ENCODE peak calls at places on chromosomes 11 and 22, in nine cellular contexts. T is K562, C is tibial nerve, Z is sigmoid colon, O is suprapubic skin, V is A549, X is transverse colon, G is upper lobe of left lung, S is HepG2. K is an unnamed sample.

GRCh38 chr11:86674965-86675364 is 2.5 kb upstream of the ME3 start:
- DNase-seq in X (no peak), C (no peak), V (no peak), S (no peak), T (no peak), O (no peak), Z (no peak), G (no peak), K (no peak)

GRCh38 chr11:96055706-96056387 is 131.9 kb upstream of the MTMR2 start:
- DNase-seq in X (no peak), S (peak), G (no peak), Z (no peak), V (no peak), C (no peak), T (peak), O (no peak), K (no peak)

GRCh38 chr22:28141614-28142013 is 222.6 kb upstream of the PITPNB start:
- DNase-seq in X (no peak), V (no peak), S (no peak), T (no peak), O (no peak), Z (no peak), G (no peak), C (no peak), K (no peak)

GRCh38 chr11:130180491-130180890 is 20.9 kb downstream of the ST14 start:
- DNase-seq in X (no peak), S (no peak), V (no peak), T (no peak), O (no peak), C (no peak), Z (no peak), G (no peak), K (no peak)

GRCh38 chr11:102010776-102011500 is 36.3 kb upstream of the CFAP300 start:
- DNase-seq in X (peak), O (peak), V (peak), G (peak), S (peak), C (peak), Z (no peak), T (peak), K (peak)

GRCh38 chr22:50271519-50271970 is 1.4 kb upstream of the MAPK11 start:
- DNase-seq in S (peak), Z (no peak), O (no peak), C (no peak), X (peak), T (peak), G (peak), V (peak), K (peak)

GRCh38 chr11:74327076-74327475 is 15.6 kb upstream of the P4HA3 start:
- DNase-seq in G (no peak), C (no peak), T (peak), V (no peak), S (no peak), Z (no peak), X (no peak), O (no peak), K (no peak)

GRCh38 chr11:103170865-103171264 is 61.6 kb downstream of the DYNC2H1 start:
- DNase-seq in C (no peak), V (no peak), G (no peak), O (no peak), T (no peak), X (no peak), Z (no peak), S (no peak), K (no peak)

GRCh38 chr11:78453140-78453935 is 35.7 kb upstream of the GAB2 start:
- DNase-seq in X (no peak), G (no peak), V (no peak), Z (no peak), T (no peak), C (no peak), O (no peak), S (no peak), K (no peak)

GRCh38 chr11:32070707-32071106 is 20.2 kb upstream of the RCN1 start:
- DNase-seq in C (no peak), X (no peak), Z (no peak), V (no peak), S (no peak), G (no peak), O (no peak), T (no peak), K (no peak)

GRCh38 chr22:26648761-26649363 is 8.5 kb upstream of the MIAT start:
- DNase-seq in Z (no peak), V (no peak), X (no peak), T (no peak), C (no peak), G (no peak), O (no peak), S (no peak), K (no peak)

GRCh38 chr11:30344085-30344484 is 21.2 kb downstream of the ARL14EP start:
- DNase-seq in V (no peak), O (no peak), T (no peak), X (no peak), G (no peak), C (no peak), S (no peak), Z (no peak), K (no peak)

GRCh38 chr11:73333626-73334199 is 25.6 kb downstream of the ARHGEF17 start:
- DNase-seq in S (no peak), Z (no peak), G (no peak), V (no peak), T (no peak), C (no peak), O (no peak), X (no peak), K (no peak)

GRCh38 chr11:61958590-61958989 is 8.4 kb downstream of the BEST1 start:
- DNase-seq in V (no peak), T (no peak), O (peak), C (no peak), X (no peak), G (no peak), Z (no peak), S (no peak), K (no peak)

GRCh38 chr11:110896358-110896757 is 184.1 kb upstream of the ARHGAP20 start:
- DNase-seq in V (no peak), X (no peak), T (no peak), C (no peak), S (no peak), O (no peak), Z (no peak), G (no peak), K (no peak)

GRCh38 chr11:82998697-82999096 is 73.0 kb downstream of the RAB30 start:
- DNase-seq in V (no peak), S (no peak), G (no peak), O (no peak), Z (no peak), C (no peak), T (no peak), X (no peak), K (no peak)

GRCh38 chr11:124923296-124923695 is 4.2 kb downstream of the HEPN1 start:
- DNase-seq in T (no peak), Z (no peak), X (no peak), S (no peak), G (no peak), V (no peak), O (no peak), C (no peak), K (no peak)

GRCh38 chr11:130999086-130999485 is 82.8 kb upstream of the SNX19 start:
- DNase-seq in O (no peak), G (no peak), C (no peak), S (no peak), V (no peak), Z (no peak), X (no peak), T (no peak), K (no peak)

GRCh38 chr11:38246451-38246850 is 1648.4 kb upstream of the RAG2 start:
- DNase-seq in Z (no peak), V (no peak), C (no peak), G (no peak), T (no peak), O (no peak), X (no peak), S (no peak), K (no peak)
- TF ChIP-seq EP300 in Z (no peak), V (no peak), C (no peak), G (no peak), T (no peak), O (no peak), X (no peak), S (no peak), K (no peak)

GRCh38 chr11:118918128-118918685 is 7.5 kb downstream of the BCL9L start:
- DNase-seq in T (peak), V (peak), Z (peak), X (peak), O (peak), G (peak), S (peak), C (peak), K (peak)

GRCh38 chr11:118916842-118917388 is 8.8 kb downstream of the BCL9L start:
- DNase-seq in V (peak), O (no peak), C (no peak), X (peak), S (peak), Z (peak), T (peak), G (no peak), K (no peak)

GRCh38 chr11:118915941-118916841 is 9.5 kb downstream of the BCL9L start:
- DNase-seq in T (no peak), G (no peak), Z (peak), S (no peak), C (no peak), O (no peak), X (no peak), V (peak), K (no peak)

GRCh38 chr11:118918686-118919280 is 6.9 kb downstream of the BCL9L start:
- DNase-seq in V (peak), X (peak), Z (peak), C (no peak), O (no peak), T (peak), S (no peak), G (no peak), K (no peak)

DNA sequence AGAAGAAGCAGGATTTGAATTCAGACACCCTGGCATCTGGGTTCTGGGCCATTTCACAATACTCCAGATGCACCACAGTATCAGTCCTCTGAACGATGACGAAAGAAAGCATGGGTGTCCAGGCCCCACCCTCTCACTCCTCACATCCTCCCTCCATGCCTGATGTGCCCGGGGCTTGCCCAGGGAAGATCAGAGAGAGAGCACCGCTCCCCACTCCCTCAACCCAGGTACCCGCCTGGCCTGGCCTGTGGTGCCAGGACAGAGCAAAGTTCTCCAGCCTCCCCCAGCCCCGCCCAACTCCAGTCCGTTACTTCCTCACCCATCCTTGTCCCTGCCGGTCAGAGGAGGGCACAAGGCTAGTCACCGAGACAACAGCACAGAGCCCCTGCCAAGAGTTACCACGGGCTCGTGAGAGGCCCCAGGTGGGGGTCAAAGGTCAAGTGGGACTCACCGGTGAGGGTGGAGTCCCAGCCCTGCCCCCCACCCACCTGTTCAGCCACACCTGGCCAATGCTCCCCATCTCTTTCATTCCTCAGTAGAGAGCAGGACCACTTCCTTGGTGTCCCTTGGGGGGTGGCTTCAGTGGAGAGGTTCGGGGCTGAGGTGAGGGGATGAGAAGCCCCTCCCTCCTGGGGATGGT is 8.1 kb downstream of the BCL9L start:
- DNase-seq in Z (peak), T (no peak), G (peak), S (peak), O (no peak), C (peak), V (peak), X (peak), K (no peak)
- TF ChIP-seq EP300 in Z (peak), T (no peak), G (no peak), S (no peak), O (no peak), C (no peak), V (peak), X (no peak), K (no peak)

DNA sequence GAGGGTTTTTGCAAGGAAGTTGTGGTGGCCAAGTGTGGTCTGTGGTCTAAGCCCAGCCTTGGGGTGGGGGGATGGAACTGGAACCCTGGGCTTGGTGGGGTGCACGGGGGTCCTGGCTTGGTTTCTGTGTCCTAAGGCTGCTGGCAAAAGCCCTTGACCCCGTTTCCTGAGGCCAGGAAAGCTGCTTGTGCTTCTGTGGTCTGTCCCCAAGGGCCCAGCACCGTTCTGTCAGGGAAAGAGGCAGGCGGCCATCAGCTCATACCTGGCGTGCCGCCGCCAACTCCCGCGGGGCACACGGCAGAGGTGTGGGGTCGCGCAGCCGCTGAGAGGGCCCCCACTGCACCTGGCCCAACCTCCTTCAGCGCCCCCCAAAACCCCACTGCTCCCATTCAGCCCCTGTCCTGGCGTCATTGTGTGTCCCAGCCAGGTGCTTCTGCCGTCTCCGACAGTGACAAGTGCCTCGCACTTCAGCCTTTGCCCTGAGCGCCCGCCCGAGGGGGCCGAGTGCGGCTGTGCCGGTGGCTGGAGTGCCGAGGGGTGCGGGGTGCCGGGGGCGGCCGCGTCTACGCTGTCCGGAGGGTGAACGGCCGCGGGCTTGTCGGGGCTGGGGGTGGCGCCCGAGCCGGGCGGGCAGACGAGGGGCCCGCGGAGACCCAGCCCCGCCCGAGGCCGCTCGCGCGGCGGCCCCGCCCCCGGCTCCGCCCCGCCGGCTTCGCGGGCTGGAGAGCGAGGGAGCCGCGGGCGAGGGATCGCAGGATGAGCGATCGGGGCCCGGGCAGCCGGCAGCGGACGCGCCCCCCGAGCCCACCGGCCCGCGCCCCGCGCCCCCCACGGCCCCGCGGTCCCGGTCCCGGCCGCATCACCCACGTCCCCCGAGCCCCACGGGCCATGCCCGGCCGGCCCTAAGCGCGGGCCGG is at the start of gene CNIH2:
- DNase-seq in V (no peak), Z (no peak), S (no peak), C (no peak), O (no peak), X (peak), T (peak), G (no peak), K (peak)
- TF ChIP-seq EP300 in V (no peak), Z (no peak), S (no peak), C (no peak), O (no peak), X (no peak), T (no peak), G (no peak), K (no peak)

GRCh38 chr11:11152877-11153276 is 200.2 kb downstream of the CSNK2A3 start:
- DNase-seq in T (no peak), X (no peak), Z (no peak), G (no peak), V (no peak), O (no peak), S (no peak), C (no peak), K (no peak)
- TF ChIP-seq EP300 in T (no peak), X (no peak), Z (no peak), G (no peak), V (no peak), O (no peak), S (no peak), C (no peak), K (no peak)

GRCh38 chr11:43567396-43567975 is 113.1 kb upstream of the HSD17B12 start:
- DNase-seq in O (no peak), Z (no peak), C (no peak), G (no peak), V (peak), T (peak), S (peak), X (no peak), K (no peak)
- TF ChIP-seq EP300 in O (no peak), Z (no peak), C (no peak), G (no peak), V (no peak), T (no peak), S (no peak), X (no peak), K (no peak)

GRCh38 chr11:70204466-70204799 is 1.3 kb downstream of the FADD start:
- DNase-seq in C (no peak), X (no peak), G (no peak), V (no peak), Z (no peak), S (no peak), T (peak), O (no peak), K (no peak)
- TF ChIP-seq EP300 in C (no peak), X (no peak), G (no peak), V (no peak), Z (no peak), S (no peak), T (no peak), O (no peak), K (no peak)

GRCh38 chr22:23682827-23683355 is 7.9 kb upstream of the RGL4 start:
- DNase-seq in G (no peak), X (no peak), S (no peak), O (no peak), V (no peak), Z (peak), T (no peak), C (no peak), K (peak)
- TF ChIP-seq EP300 in G (no peak), X (no peak), S (no peak), O (no peak), V (no peak), Z (no peak), T (no peak), C (no peak), K (no peak)

GRCh38 chr11:17703951-17704350 is 15.4 kb upstream of the MYOD1 start:
- DNase-seq in V (peak), S (no peak), C (no peak), O (no peak), Z (no peak), G (no peak), T (peak), X (no peak), K (no peak)
- TF ChIP-seq EP300 in V (no peak), S (no peak), C (no peak), O (no peak), Z (no peak), G (no peak), T (no peak), X (no peak), K (no peak)

K was measured in stomach.